ENCODE peak calls at places on chromosomes 5 and 9, in five cellular contexts. N is erythroblast; K is GM10248; U is aorta; E is stimulated activated CD4-positive, alpha-beta T cell treated with anti-CD3 and anti-CD28 coated beads, Interleukin-2, amount 100 ng/mL, for 48 hours. L is an unnamed sample.

GRCh38 chr9:93126151-93126781 is 7.8 kb downstream of the NINJ1 start:
- DNase-seq in N (no peak), K (no peak), U (peak), E (no peak), L (no peak)

GRCh38 chr5:143433680-143434079 is 30.2 kb upstream of the NR3C1 start:
- DNase-seq in N (no peak), K (no peak), U (no peak), E (no peak), L (no peak)

GRCh38 chr5:57889558-57889957 is 406.9 kb upstream of the ACTBL2 start:
- DNase-seq in N (no peak), K (no peak), U (no peak), E (no peak), L (no peak)

GRCh38 chr5:172164773-172165212 is 23.2 kb downstream of the STK10 start:
- DNase-seq in N (no peak), K (no peak), U (no peak), E (no peak), L (no peak)

GRCh38 chr5:122332589-122333555 is 20.8 kb downstream of the SNCAIP start:
- DNase-seq in N (no peak), K (no peak), U (no peak), E (no peak), L (no peak)

GRCh38 chr9:6498982-6499381 is 86.0 kb downstream of the UHRF2 start:
- DNase-seq in N (no peak), K (no peak), U (no peak), E (no peak), L (no peak)

GRCh38 chr5:44189255-44189654 is 200.0 kb downstream of the FGF10 start:
- DNase-seq in N (no peak), K (no peak), U (no peak), E (no peak), L (no peak)

GRCh38 chr5:41415242-41415641 is 95.2 kb downstream of the PLCXD3 start:
- DNase-seq in N (no peak), K (no peak), U (no peak), E (no peak), L (no peak)

GRCh38 chr5:125584119-125584518 is 837.7 kb upstream of the ZNF608 start:
- DNase-seq in N (no peak), K (no peak), U (no peak), E (no peak), L (no peak)

GRCh38 chr9:77011973-77012817 is 7.3 kb upstream of the FOXB2 start:
- DNase-seq in N (peak), K (peak), U (peak), E (peak), L (no peak)

GRCh38 chr9:95721132-95721531 is 154.4 kb upstream of the ERCC6L2 start:
- DNase-seq in N (no peak), K (no peak), U (no peak), E (no peak), L (no peak)

GRCh38 chr5:55694152-55694830 is 17.8 kb downstream of the SLC38A9 start:
- DNase-seq in N (peak), K (no peak), U (no peak), E (no peak), L (no peak)

GRCh38 chr9:99092643-99093491 is 12.0 kb upstream of the TGFBR1 start:
- DNase-seq in N (peak), K (no peak), U (no peak), E (peak), L (no peak)

GRCh38 chr5:140293091-140293996 is 9.6 kb downstream of the PFDN1 start:
- DNase-seq in N (peak), K (no peak), U (no peak), E (no peak), L (no peak)

GRCh38 chr5:111129938-111130337 is 37.8 kb downstream of the WDR36 start:
- DNase-seq in N (no peak), K (no peak), U (no peak), E (no peak), L (no peak)

GRCh38 chr9:135139366-135139965 is 52.0 kb downstream of the OLFM1 start:
- DNase-seq in N (no peak), K (no peak), U (no peak), E (no peak), L (no peak)

GRCh38 chr5:122263352-122264030 is 48.5 kb upstream of the SNCAIP start:
- DNase-seq in N (no peak), K (no peak), U (no peak), E (no peak), L (no peak)

GRCh38 chr5:179916523-179916922 is 8.8 kb upstream of the TBC1D9B start:
- DNase-seq in N (no peak), K (no peak), U (no peak), E (no peak), L (no peak)

GRCh38 chr9:15543033-15543791 is 9.6 kb upstream of the CCDC171 start:
- DNase-seq in N (no peak), K (no peak), U (no peak), E (no peak), L (no peak)

GRCh38 chr9:97508852-97509251 is 7.4 kb downstream of the TMOD1 start:
- DNase-seq in N (no peak), K (no peak), U (no peak), E (no peak), L (no peak)

GRCh38 chr5:16508730-16509531 is 43.3 kb upstream of the ZNF622 start:
- DNase-seq in N (no peak), K (no peak), U (no peak), E (no peak), L (no peak)

GRCh38 chr9:129989740-129990139 is 53.2 kb downstream of the FNBP1 start:
- DNase-seq in N (no peak), K (no peak), U (no peak), E (no peak), L (no peak)

GRCh38 chr5:72815580-72816296 is 723 bp upstream of the TNPO1 start:
- DNase-seq in N (no peak), K (no peak), U (no peak), E (no peak), L (no peak)

GRCh38 chr5:157842787-157843186 is 16.2 kb downstream of the CLINT1 start:
- DNase-seq in N (no peak), K (no peak), U (no peak), E (no peak), L (no peak)

GRCh38 chr9:95079461-95079860 is 238.0 kb downstream of the FANCC start:
- DNase-seq in N (no peak), K (no peak), U (peak), E (no peak), L (no peak)

GRCh38 chr9:110429453-110429852 is 91.8 kb upstream of the TXNDC8 start:
- DNase-seq in N (peak), K (no peak), U (no peak), E (no peak), L (no peak)

GRCh38 chr5:52657231-52657645 is 130.5 kb upstream of the ITGA1 start:
- DNase-seq in N (peak), K (peak), U (no peak), E (no peak), L (no peak)

GRCh38 chr9:75185585-75186170 is 97.4 kb downstream of the OSTF1 start:
- DNase-seq in N (peak), K (peak), U (no peak), E (peak), L (no peak)

GRCh38 chr5:126443374-126443851 is 20.2 kb downstream of the GRAMD2B start:
- DNase-seq in N (no peak), K (peak), U (no peak), E (no peak), L (peak)

GRCh38 chr9:78273761-78274160 is 23.2 kb upstream of the PSAT1 start:
- DNase-seq in N (no peak), K (no peak), U (no peak), E (no peak), L (no peak)

GRCh38 chr5:43037929-43038510 is 2.1 kb downstream of the ANXA2R start:
- DNase-seq in N (peak), K (peak), U (no peak), E (no peak), L (no peak)

GRCh38 chr9:72459308-72459707 is 62.1 kb upstream of the TMC1 start:
- DNase-seq in N (no peak), K (no peak), U (no peak), E (no peak), L (no peak)

GRCh38 chr9:13513710-13514444 is 234.4 kb upstream of the MPDZ start:
- DNase-seq in N (no peak), K (no peak), U (no peak), E (no peak), L (no peak)

GRCh38 chr9:16314476-16314875 is 556.0 kb downstream of the BNC2 start:
- DNase-seq in N (no peak), K (no peak), U (no peak), E (no peak), L (no peak)

GRCh38 chr9:93223241-93224180 is 39.6 kb downstream of the WNK2 start:
- DNase-seq in N (no peak), K (no peak), U (no peak), E (no peak), L (no peak)

GRCh38 chr9:111399772-111400563 is 69.9 kb upstream of the OR2K2 start:
- DNase-seq in N (peak), K (no peak), U (no peak), E (peak), L (no peak)

GRCh38 chr9:108099854-108100253 is 610.3 kb upstream of the KLF4 start:
- DNase-seq in N (peak), K (no peak), U (no peak), E (no peak), L (no peak)

GRCh38 chr5:172010278-172010677 is 3.8 kb upstream of the FBXW11 start:
- DNase-seq in N (peak), K (no peak), U (no peak), E (no peak), L (no peak)

GRCh38 chr5:97425511-97425910 is 242.5 kb upstream of the RIOK2 start:
- DNase-seq in N (peak), K (no peak), U (no peak), E (no peak), L (no peak)

GRCh38 chr5:173850664-173851063 is 37.5 kb upstream of the CPEB4 start:
- DNase-seq in N (peak), K (no peak), U (no peak), E (no peak), L (no peak)

L was measured in GM12878.